ENCODE peak calls at places on chromosomes 5 and 9, in seven cellular contexts. J is endodermal cell, A is LNCaP clone FGC, B is foreskin fibroblast, T is NCI-H69, W is GM18507, F is pancreas. Q is an unnamed sample.

GRCh38 chr9:137433349-137433915 is 7.7 kb downstream of the ENTPD8 start:
- DNase-seq in J (no peak), A (no peak), B (no peak), T (peak), W (no peak), F (no peak), Q (peak)

GRCh38 chr5:172646716-172647285 is 5.7 kb downstream of the NEURL1B start:
- DNase-seq in J (peak), A (no peak), B (peak), T (peak), W (no peak), F (no peak), Q (peak)

GRCh38 chr5:149820012-149820411 is 89.9 kb downstream of the PPARGC1B start:
- DNase-seq in J (no peak), A (no peak), B (no peak), T (no peak), W (no peak), F (no peak), Q (no peak)

GRCh38 chr5:132447196-132447595 is 43.4 kb downstream of the IRF1 start:
- DNase-seq in J (no peak), A (no peak), B (no peak), T (no peak), W (no peak), F (no peak), Q (no peak)

GRCh38 chr9:134748637-134749036 is 107.0 kb downstream of the COL5A1 start:
- DNase-seq in J (no peak), A (no peak), B (no peak), T (peak), W (no peak), F (no peak), Q (no peak)

GRCh38 chr9:35905912-35906679 is at the start of gene HRCT1:
- DNase-seq in J (peak), A (no peak), B (peak), T (peak), W (no peak), F (peak), Q (peak)

GRCh38 chr5:65213921-65214525 is 267.7 kb downstream of the ADAMTS6 start:
- DNase-seq in J (peak), A (peak), B (peak), T (peak), W (no peak), F (no peak), Q (peak)

GRCh38 chr9:97855899-97856298 is 2.9 kb downstream of the FOXE1 start:
- DNase-seq in J (no peak), A (no peak), B (no peak), T (no peak), W (no peak), F (no peak), Q (no peak)

GRCh38 chr5:143562935-143563334 is 159.4 kb upstream of the NR3C1 start:
- DNase-seq in J (no peak), A (peak), B (peak), T (peak), W (no peak), F (no peak), Q (no peak)

GRCh38 chr9:88766778-88767503 is 224.3 kb upstream of the S1PR3 start:
- DNase-seq in J (no peak), A (no peak), B (peak), T (no peak), W (no peak), F (no peak), Q (no peak)

GRCh38 chr9:33106827-33107621 is 30.6 kb upstream of the SMU1 start:
- DNase-seq in J (peak), A (no peak), B (peak), T (peak), W (no peak), F (no peak), Q (no peak)

GRCh38 chr5:57754616-57755015 is 272.0 kb upstream of the ACTBL2 start:
- DNase-seq in J (no peak), A (no peak), B (peak), T (no peak), W (no peak), F (no peak), Q (no peak)

GRCh38 chr5:125555591-125555990 is 809.2 kb upstream of the ZNF608 start:
- DNase-seq in J (no peak), A (no peak), B (no peak), T (peak), W (no peak), F (no peak), Q (no peak)

GRCh38 chr9:38414040-38414723 is 10.1 kb downstream of the IGFBPL1 start:
- DNase-seq in J (no peak), A (no peak), B (no peak), T (peak), W (no peak), F (no peak), Q (no peak)

GRCh38 chr9:129866373-129867137 is 31.3 kb downstream of the USP20 start:
- DNase-seq in J (peak), A (no peak), B (peak), T (no peak), W (no peak), F (no peak), Q (no peak)

GRCh38 chr5:83281658-83282057 is 189.9 kb upstream of the VCAN start:
- DNase-seq in J (no peak), A (no peak), B (peak), T (no peak), W (no peak), F (no peak), Q (no peak)

GRCh38 chr5:161273410-161273809 is 273.1 kb downstream of the GABRB2 start:
- DNase-seq in J (no peak), A (no peak), B (no peak), T (no peak), W (no peak), F (no peak), Q (no peak)

GRCh38 chr9:96203867-96204412 is 98.0 kb downstream of the HSD17B3 start:
- DNase-seq in J (no peak), A (no peak), B (peak), T (peak), W (no peak), F (no peak), Q (no peak)

GRCh38 chr9:76658510-76659231 is 105.6 kb upstream of the PCA3 start:
- DNase-seq in J (peak), A (no peak), B (peak), T (peak), W (peak), F (no peak), Q (peak)

GRCh38 chr5:32559411-32559810 is 25.9 kb upstream of the SUB1 start:
- DNase-seq in J (no peak), A (peak), B (no peak), T (no peak), W (no peak), F (no peak), Q (no peak)

GRCh38 chr9:121744687-121745395 is 93.4 kb downstream of the DAB2IP start:
- DNase-seq in J (peak), A (no peak), B (peak), T (no peak), W (no peak), F (no peak), Q (no peak)

GRCh38 chr5:157265714-157266285 is at the start of gene CYFIP2:
- DNase-seq in J (peak), A (no peak), B (peak), T (peak), W (peak), F (peak), Q (peak)

GRCh38 chr9:132575005-132575609 is 7.3 kb upstream of the BARHL1 start:
- DNase-seq in J (peak), A (peak), B (peak), T (peak), W (peak), F (peak), Q (peak)

GRCh38 chr5:35319231-35320002 is 89.1 kb upstream of the PRLR start:
- DNase-seq in J (no peak), A (no peak), B (peak), T (peak), W (peak), F (peak), Q (no peak)

GRCh38 chr9:127929044-127929979 is 1.3 kb downstream of the PIP5KL1 start:
- DNase-seq in J (no peak), A (no peak), B (no peak), T (no peak), W (no peak), F (no peak), Q (no peak)

GRCh38 chr9:134514503-134514902 is 127.1 kb upstream of the COL5A1 start:
- DNase-seq in J (no peak), A (no peak), B (no peak), T (no peak), W (no peak), F (no peak), Q (no peak)

GRCh38 chr9:16825364-16825763 is 45.1 kb downstream of the BNC2 start:
- DNase-seq in J (no peak), A (no peak), B (peak), T (no peak), W (no peak), F (no peak), Q (no peak)

GRCh38 chr5:82384025-82384750 is 106.0 kb upstream of the RPS23 start:
- DNase-seq in J (no peak), A (no peak), B (no peak), T (no peak), W (no peak), F (no peak), Q (no peak)

GRCh38 chr9:35357116-35357515 is 132.8 kb upstream of the RUSC2 start:
- DNase-seq in J (no peak), A (peak), B (peak), T (peak), W (no peak), F (no peak), Q (no peak)

GRCh38 chr5:1363160-1363559 is 18.3 kb upstream of the CLPTM1L start:
- DNase-seq in J (no peak), A (no peak), B (no peak), T (no peak), W (no peak), F (no peak), Q (no peak)

GRCh38 chr5:84870369-84870768 is 485.7 kb upstream of the EDIL3 start:
- DNase-seq in J (no peak), A (no peak), B (no peak), T (no peak), W (no peak), F (no peak), Q (no peak)

GRCh38 chr5:660491-661030 is 32.6 kb downstream of the TPPP start:
- DNase-seq in J (no peak), A (no peak), B (no peak), T (no peak), W (no peak), F (no peak), Q (no peak)